ENCODE peak calls at places on chromosomes 5 and 9, in six cellular contexts. O, N, H, K, L and E are unnamed samples.

GRCh38 chr5:74667396-74667795 is 17.6 kb upstream of the HEXB start:
- DNase-seq in O (no peak), N (no peak), H (no peak), K (no peak), L (no peak), E (no peak)

GRCh38 chr5:18465833-18466681 is 831.8 kb downstream of the TAF11L14 start:
- DNase-seq in O (peak; percentile 51), N (peak; percentile 17), H (peak; percentile 90), K (peak; percentile 41), L (peak; percentile 70), E (peak; percentile 51)

GRCh38 chr9:79583957-79584654 is 12.3 kb downstream of the TLE4 start:
- DNase-seq in O (peak; percentile 95), N (no peak), H (no peak), K (no peak), L (peak; percentile 64), E (no peak)

GRCh38 chr9:34996181-34996904 is 6.8 kb downstream of the DNAJB5 start:
- DNase-seq in O (no peak), N (no peak), H (no peak), K (no peak), L (no peak), E (peak; percentile 0)

GRCh38 chr5:172598251-172599203 is 42.5 kb upstream of the NEURL1B start:
- DNase-seq in O (no peak), N (no peak), H (no peak), K (no peak), L (no peak), E (no peak)

GRCh38 chr5:79107020-79107796 is 4.4 kb upstream of the BHMT start:
- DNase-seq in O (peak; percentile 12), N (no peak), H (no peak), K (no peak), L (no peak), E (no peak)

GRCh38 chr9:99635032-99635431 is 186.7 kb upstream of the NR4A3 start:
- DNase-seq in O (no peak), N (no peak), H (no peak), K (no peak), L (no peak), E (no peak)

GRCh38 chr5:134932508-134932907 is 27.6 kb downstream of the PCBD2 start:
- DNase-seq in O (no peak), N (no peak), H (no peak), K (no peak), L (no peak), E (no peak)

GRCh38 chr5:122674412-122674811 is 100.5 kb upstream of the SNX2 start:
- DNase-seq in O (no peak), N (no peak), H (no peak), K (no peak), L (no peak), E (no peak)

GRCh38 chr5:158725223-158725825 is 374.4 kb downstream of the EBF1 start:
- DNase-seq in O (no peak), N (no peak), H (no peak), K (no peak), L (no peak), E (no peak)

GRCh38 chr9:121690316-121690715 is 38.9 kb downstream of the DAB2IP start:
- DNase-seq in O (no peak), N (no peak), H (no peak), K (no peak), L (no peak), E (no peak)

GRCh38 chr9:16396389-16396788 is 474.1 kb downstream of the BNC2 start:
- DNase-seq in O (no peak), N (no peak), H (no peak), K (no peak), L (no peak), E (no peak)

GRCh38 chr5:10838038-10838437 is 77.0 kb upstream of the DAP start:
- DNase-seq in O (no peak), N (no peak), H (no peak), K (peak; percentile 18), L (peak; percentile 28), E (no peak)

GRCh38 chr5:97570242-97570641 is 387.2 kb upstream of the RIOK2 start:
- DNase-seq in O (no peak), N (no peak), H (no peak), K (no peak), L (no peak), E (no peak)

GRCh38 chr5:124742983-124743533 is 3.4 kb downstream of the ZNF608 start:
- DNase-seq in O (no peak), N (no peak), H (peak; percentile 38), K (peak; percentile 24), L (peak; percentile 27), E (no peak)

GRCh38 chr9:106862946-106863740 is at the start of gene ZNF462:
- DNase-seq in O (no peak), N (no peak), H (peak; percentile 54), K (no peak), L (no peak), E (peak; percentile 59)

GRCh38 chr9:113622600-113623400 is 159.3 kb downstream of the RGS3 start:
- DNase-seq in O (no peak), N (peak; percentile 44), H (peak; percentile 77), K (peak; percentile 74), L (no peak), E (no peak)

GRCh38 chr9:98097836-98098235 is 21.2 kb downstream of the TRIM14 start:
- DNase-seq in O (no peak), N (no peak), H (no peak), K (no peak), L (no peak), E (no peak)

GRCh38 chr5:159682623-159683022 is 233.7 kb upstream of the ADRA1B start:
- DNase-seq in O (no peak), N (no peak), H (no peak), K (no peak), L (no peak), E (no peak)

GRCh38 chr9:112754578-112754977 is 4.0 kb downstream of the SNX30 start:
- DNase-seq in O (no peak), N (no peak), H (no peak), K (no peak), L (no peak), E (no peak)

GRCh38 chr9:113649054-113649453 is 185.5 kb downstream of the RGS3 start:
- DNase-seq in O (no peak), N (no peak), H (no peak), K (no peak), L (no peak), E (peak; percentile 90)

GRCh38 chr5:171400169-171400568 is 12.5 kb downstream of the NPM1 start:
- DNase-seq in O (no peak), N (no peak), H (no peak), K (no peak), L (no peak), E (no peak)

GRCh38 chr9:110579763-110580255 is 268 bp upstream of the SVEP1 start:
- DNase-seq in O (no peak), N (no peak), H (no peak), K (no peak), L (no peak), E (peak; percentile 78)

GRCh38 chr5:153713913-153714312 is 223.4 kb downstream of the GRIA1 start:
- DNase-seq in O (no peak), N (no peak), H (no peak), K (no peak), L (no peak), E (no peak)
- TF ChIP-seq GABPA in O (no peak), N (no peak), H (no peak), K (no peak), L (no peak), E (no peak)

DNA sequence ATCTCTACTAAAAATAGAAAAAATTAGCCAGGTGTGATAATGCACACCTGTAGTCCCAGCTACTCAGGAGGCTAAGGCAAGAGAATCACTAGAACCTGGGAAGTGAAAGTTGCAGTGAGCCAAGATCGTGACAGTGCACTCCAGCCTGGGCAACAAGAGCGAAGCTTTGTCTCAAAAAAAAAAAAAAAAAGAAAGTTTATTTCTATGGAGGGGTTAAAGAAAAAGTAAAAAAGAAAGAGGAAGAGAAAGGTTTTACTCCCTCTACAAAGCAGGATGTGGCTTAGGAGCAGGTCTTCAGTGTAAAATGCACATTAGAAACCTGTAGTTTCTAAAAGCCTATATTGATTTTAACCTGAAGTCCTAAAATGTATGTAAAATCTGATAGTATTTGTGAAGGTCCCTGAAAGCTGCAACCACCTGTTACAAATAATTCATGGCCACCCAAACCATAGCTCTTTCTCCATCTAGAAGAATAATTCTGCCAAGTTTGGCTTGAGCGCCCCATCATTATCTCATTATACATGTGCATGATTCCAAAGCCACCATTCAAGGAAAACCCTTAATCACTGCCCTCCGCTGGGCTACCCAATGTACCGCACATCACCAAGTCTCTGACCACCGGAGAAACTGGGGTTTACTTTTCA is 3.4 kb downstream of the FNBP1 start:
- DNase-seq in O (peak; percentile 13), N (peak; percentile 75), H (no peak), K (no peak), L (no peak), E (peak; percentile 58)
- TF ChIP-seq GABPA in O (no peak), N (no peak), H (no peak), K (no peak), L (no peak), E (no peak)

GRCh38 chr5:116573617-116574431 is 799 bp downstream of the SEMA6A start:
- DNase-seq in O (no peak), N (no peak), H (no peak), K (no peak), L (no peak), E (peak; percentile 69)
- TF ChIP-seq GABPA in O (no peak), N (no peak), H (no peak), K (no peak), L (no peak), E (no peak)

DNA sequence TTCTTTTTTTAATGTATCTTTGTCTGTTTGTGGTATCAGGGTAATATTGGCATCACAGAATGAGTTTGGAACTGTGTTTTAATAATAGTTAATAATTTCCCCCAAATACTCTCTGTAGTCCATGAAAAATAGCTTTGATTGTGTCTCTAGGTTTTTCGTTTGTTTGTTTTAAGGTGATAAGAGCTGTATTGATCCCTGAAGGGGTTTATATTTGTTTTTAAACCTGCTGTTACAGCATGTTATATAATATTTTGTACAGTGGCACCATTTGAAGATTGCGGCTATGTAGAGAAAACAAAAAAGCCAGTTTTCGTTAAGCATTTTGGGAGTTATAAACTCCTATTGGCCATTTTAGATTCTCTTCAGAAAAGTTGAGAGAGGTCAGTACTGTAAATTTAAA is 15.7 kb downstream of the PAM start:
- DNase-seq in O (no peak), N (no peak), H (no peak), K (no peak), L (no peak), E (no peak)
- TF ChIP-seq GABPA in O (no peak), N (no peak), H (no peak), K (no peak), L (no peak), E (no peak)